ENCODE peak calls at places on chromosomes 12 and 14, in five cellular contexts. One of them, this sample, is unnamed.

GRCh38 chr12:7089196-7089871 is 2.9 kb downstream of the C1R start:
- DNase-seq in pons: no peak
- DNase-seq in naive thymus-derived CD4-positive, alpha-beta T cell: no peak
- DNase-seq in T-helper 1 cell: no peak
- DNase-seq in NCI-H345: no peak
- DNase-seq in this sample: no peak

GRCh38 chr12:33830070-33830469 is 192.2 kb upstream of the ALG10 start:
- DNase-seq in T-helper 1 cell: no peak
- DNase-seq in pons: no peak
- DNase-seq in naive thymus-derived CD4-positive, alpha-beta T cell: no peak
- DNase-seq in NCI-H345: no peak
- DNase-seq in this sample: peak

GRCh38 chr14:72518809-72519377 is 375.0 kb downstream of the DPF3 start:
- DNase-seq in naive thymus-derived CD4-positive, alpha-beta T cell: no peak
- DNase-seq in NCI-H345: no peak
- DNase-seq in pons: no peak
- DNase-seq in T-helper 1 cell: peak
- DNase-seq in this sample: peak

GRCh38 chr14:87615050-87615449 is 377.9 kb downstream of the GALC start:
- DNase-seq in T-helper 1 cell: no peak
- DNase-seq in naive thymus-derived CD4-positive, alpha-beta T cell: no peak
- DNase-seq in NCI-H345: no peak
- DNase-seq in pons: no peak
- DNase-seq in this sample: no peak

GRCh38 chr12:14138495-14138894 is 157.1 kb upstream of the GRIN2B start:
- DNase-seq in naive thymus-derived CD4-positive, alpha-beta T cell: no peak
- DNase-seq in T-helper 1 cell: no peak
- DNase-seq in pons: no peak
- DNase-seq in NCI-H345: no peak
- DNase-seq in this sample: no peak

GRCh38 chr14:95253039-95253620 is 66.6 kb downstream of the CLMN start:
- DNase-seq in pons: no peak
- DNase-seq in T-helper 1 cell: no peak
- DNase-seq in NCI-H345: no peak
- DNase-seq in naive thymus-derived CD4-positive, alpha-beta T cell: no peak
- DNase-seq in this sample: no peak

GRCh38 chr14:26415618-26416123 is 182.2 kb downstream of the NOVA1 start:
- DNase-seq in T-helper 1 cell: no peak
- DNase-seq in NCI-H345: no peak
- DNase-seq in pons: peak
- DNase-seq in naive thymus-derived CD4-positive, alpha-beta T cell: no peak
- DNase-seq in this sample: no peak

GRCh38 chr14:24213866-24214652 is 771 bp upstream of the CHMP4A start:
- DNase-seq in T-helper 1 cell: no peak
- DNase-seq in pons: no peak
- DNase-seq in naive thymus-derived CD4-positive, alpha-beta T cell: no peak
- DNase-seq in NCI-H345: no peak
- DNase-seq in this sample: no peak

GRCh38 chr14:68501621-68502052 is 291.2 kb downstream of the ZFP36L1 start:
- DNase-seq in T-helper 1 cell: no peak
- DNase-seq in pons: no peak
- DNase-seq in NCI-H345: no peak
- DNase-seq in naive thymus-derived CD4-positive, alpha-beta T cell: no peak
- DNase-seq in this sample: no peak

GRCh38 chr12:94207467-94208432 is 59.4 kb downstream of the PLXNC1 start:
- DNase-seq in NCI-H345: no peak
- DNase-seq in pons: peak
- DNase-seq in naive thymus-derived CD4-positive, alpha-beta T cell: no peak
- DNase-seq in T-helper 1 cell: peak
- DNase-seq in this sample: peak

GRCh38 chr12:75641031-75641780 is 129.8 kb upstream of the KRR1 start:
- DNase-seq in pons: no peak
- DNase-seq in NCI-H345: no peak
- DNase-seq in T-helper 1 cell: peak
- DNase-seq in naive thymus-derived CD4-positive, alpha-beta T cell: no peak
- DNase-seq in this sample: peak

This sample was measured in amniotic epithelial cell.